ENCODE peak calls at places on chromosome 21, in four cellular contexts. C is HFFc6; D is astrocyte of the spinal cord; S is stimulated activated CD4-positive, alpha-beta T cell treated with anti-CD3 and anti-CD28 coated beads, Interleukin-4, amount 100 ng/mL, for 24 hours. K is an unnamed sample.

GRCh38 chr21:46532080-46532479 is 72.8 kb downstream of the S100B start:
- DNase-seq in S (no peak), C (no peak), D (no peak), K (no peak)

GRCh38 chr21:20946701-20947100 is 51.5 kb upstream of the NCAM2 start:
- DNase-seq in C (no peak), D (no peak), S (no peak), K (no peak)

GRCh38 chr21:42574234-42575027 is 60.8 kb downstream of the SLC37A1 start:
- DNase-seq in C (no peak), S (no peak), D (no peak), K (peak)

GRCh38 chr21:26972131-26972707 is 5.3 kb upstream of the ADAMTS5 start:
- DNase-seq in S (no peak), D (no peak), C (no peak), K (no peak)

GRCh38 chr21:46557469-46557868 is 47.4 kb downstream of the S100B start:
- DNase-seq in S (no peak), D (no peak), C (no peak), K (no peak)

GRCh38 chr21:34345892-34346291 is 17.9 kb upstream of the KCNE2 start:
- DNase-seq in S (no peak), D (no peak), C (peak), K (no peak)

GRCh38 chr21:46009951-46010655 is 28.5 kb downstream of the COL6A1 start:
- DNase-seq in D (no peak), S (no peak), C (no peak), K (no peak)

GRCh38 chr21:8989883-8990325 is 1531.5 kb upstream of the TPTE start:
- DNase-seq in D (no peak), C (no peak), S (no peak), K (no peak)

GRCh38 chr21:15410853-15411252 is 318.9 kb upstream of the USP25 start:
- DNase-seq in D (no peak), S (no peak), C (no peak), K (no peak)

GRCh38 chr21:33033094-33033951 is 7.6 kb downstream of the OLIG2 start:
- DNase-seq in D (no peak), S (no peak), C (no peak), K (no peak)